ENCODE peak calls at places on chromosomes 2 and 18, in ten cellular contexts. L is K562, O is lung, E is GM23338, M is fibroblast of lung, S is transverse colon, Q is gastrocnemius medialis, W is ovary, U is thyroid gland, R is uterus. V is an unnamed sample. For H3K36me3, the result is how much of the 10 kb centered on the place peaks cover.

GRCh38 chr18:25166113-25166512 is 185.9 kb downstream of the ZNF521 start:
- DNase-seq in L (no peak), O (no peak), E (no peak), M (no peak), S (no peak), Q (no peak), W (no peak), U (no peak), R (no peak), V (no peak)

GRCh38 chr2:240491483-240491882 is 56.0 kb downstream of the GPC1 start:
- DNase-seq in L (no peak), O (no peak), E (no peak), M (no peak), S (no peak), Q (no peak), W (no peak), U (no peak), R (no peak), V (no peak)

GRCh38 chr2:172643142-172643541 is 87.3 kb downstream of the PDK1 start:
- DNase-seq in L (peak), O (no peak), E (no peak), M (peak), S (no peak), Q (no peak), W (no peak), U (no peak), R (no peak), V (no peak)

GRCh38 chr2:185127412-185127811 is 529.1 kb downstream of the ZNF804A start:
- DNase-seq in L (no peak), O (no peak), E (no peak), M (peak), S (no peak), Q (no peak), W (no peak), U (no peak), R (no peak), V (no peak)

GRCh38 chr18:10230072-10230471 is 224.4 kb upstream of the APCDD1 start:
- DNase-seq in L (no peak), O (no peak), E (peak), M (peak), S (no peak), Q (no peak), W (no peak), U (no peak), R (no peak), V (peak)

GRCh38 chr2:70676301-70677035 is 91.5 kb downstream of the ADD2 start:
- DNase-seq in L (no peak), O (no peak), E (no peak), M (no peak), S (no peak), Q (no peak), W (no peak), U (no peak), R (no peak), V (peak)

GRCh38 chr2:85584354-85584856 is at the start of gene VAMP5:
- DNase-seq in L (no peak), O (no peak), E (peak), M (no peak), S (peak), Q (no peak), W (peak), U (no peak), R (no peak), V (no peak)

GRCh38 chr2:134402385-134402784 is 148.5 kb downstream of the MGAT5 start:
- DNase-seq in L (no peak), O (no peak), E (no peak), M (peak), S (no peak), Q (peak), W (no peak), U (no peak), R (peak), V (no peak)

GRCh38 chr2:213490087-213490486 is 205.8 kb downstream of the SPAG16 start:
- DNase-seq in L (no peak), O (no peak), E (peak), M (no peak), S (no peak), Q (no peak), W (no peak), U (no peak), R (no peak), V (no peak)

GRCh38 chr2:45354776-45355175 is 256.3 kb downstream of the SRBD1 start:
- DNase-seq in L (no peak), O (no peak), E (no peak), M (no peak), S (no peak), Q (no peak), W (no peak), U (peak), R (no peak), V (no peak)

GRCh38 chr2:201890447-201890846 is 84.1 kb downstream of the CDK15 start:
- DNase-seq in L (no peak), O (no peak), E (no peak), M (peak), S (no peak), Q (no peak), W (no peak), U (no peak), R (no peak), V (no peak)

GRCh38 chr2:30422437-30422805 is 24.6 kb upstream of the LCLAT1 start:
- DNase-seq in L (peak), O (no peak), E (no peak), M (no peak), S (peak), Q (no peak), W (no peak), U (peak), R (no peak), V (no peak)

GRCh38 chr2:161122772-161123530 is 37.3 kb upstream of the TANK start:
- DNase-seq in L (peak), O (peak), E (peak), M (peak), S (peak), Q (peak), W (peak), U (peak), R (peak), V (no peak)

GRCh38 chr2:191607101-191607500 is 70.8 kb upstream of the NABP1 start:
- DNase-seq in L (no peak), O (no peak), E (no peak), M (no peak), S (no peak), Q (no peak), W (no peak), U (no peak), R (no peak), V (no peak)

GRCh38 chr2:172743898-172744297 is 8.3 kb downstream of the RAPGEF4 start:
- DNase-seq in L (no peak), O (no peak), E (no peak), M (no peak), S (no peak), Q (no peak), W (no peak), U (no peak), R (no peak), V (no peak)

GRCh38 chr2:8148260-8148880 is 533.5 kb upstream of the ID2 start:
- DNase-seq in L (no peak), O (no peak), E (no peak), M (peak), S (peak), Q (no peak), W (no peak), U (no peak), R (no peak), V (no peak)

GRCh38 chr2:27118525-27119329 is at the start of gene CGREF1:
- DNase-seq in L (no peak), O (no peak), E (peak), M (no peak), S (peak), Q (no peak), W (no peak), U (no peak), R (no peak), V (peak)

GRCh38 chr2:13584020-13584419 is 867.3 kb downstream of the TRIB2 start:
- DNase-seq in L (no peak), O (no peak), E (no peak), M (no peak), S (no peak), Q (no peak), W (no peak), U (no peak), R (no peak), V (no peak)

GRCh38 chr18:195651-196050 is 37.3 kb downstream of the USP14 start:
- DNase-seq in L (no peak), O (no peak), E (no peak), M (no peak), S (no peak), Q (no peak), W (no peak), U (no peak), R (no peak), V (no peak)

GRCh38 chr2:15069149-15069548 is 436.6 kb downstream of the LRATD1 start:
- DNase-seq in L (no peak), O (no peak), E (no peak), M (peak), S (no peak), Q (no peak), W (no peak), U (no peak), R (no peak), V (no peak)

GRCh38 chr2:134432438-134432883 is 178.6 kb downstream of the MGAT5 start:
- DNase-seq in L (no peak), O (no peak), E (no peak), M (no peak), S (no peak), Q (no peak), W (no peak), U (no peak), R (no peak), V (no peak)

DNA sequence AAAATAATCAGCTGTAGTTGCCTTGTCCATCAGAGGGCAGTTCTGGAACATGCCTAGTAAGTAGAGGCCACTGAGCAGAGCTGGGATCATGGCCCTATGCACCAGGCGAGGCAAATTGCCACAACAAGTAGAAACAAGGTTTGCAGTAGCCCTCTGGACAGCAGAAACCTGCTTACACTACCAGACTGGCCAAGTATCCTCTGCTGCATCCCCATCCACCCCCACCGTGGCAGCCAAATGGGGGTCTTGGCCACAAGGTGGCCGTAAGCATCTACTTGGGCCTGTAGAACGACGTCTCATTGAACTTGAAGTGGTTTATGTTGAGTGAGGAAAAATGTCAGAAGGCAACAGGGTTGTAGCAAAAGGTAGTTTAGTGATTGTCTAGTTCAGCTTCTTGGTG is 241.2 kb downstream of the ALPK2 start:
- DNase-seq in L (no peak), O (no peak), E (no peak), M (no peak), S (no peak), Q (no peak), W (no peak), U (no peak), R (no peak), V (no peak)
- H3K36me3 ChIP-seq in L (under half), O (under half), E (under half), M (under half), S (under half), Q (under half), W (under half), U (under half), R (under half), V (half or more)

DNA sequence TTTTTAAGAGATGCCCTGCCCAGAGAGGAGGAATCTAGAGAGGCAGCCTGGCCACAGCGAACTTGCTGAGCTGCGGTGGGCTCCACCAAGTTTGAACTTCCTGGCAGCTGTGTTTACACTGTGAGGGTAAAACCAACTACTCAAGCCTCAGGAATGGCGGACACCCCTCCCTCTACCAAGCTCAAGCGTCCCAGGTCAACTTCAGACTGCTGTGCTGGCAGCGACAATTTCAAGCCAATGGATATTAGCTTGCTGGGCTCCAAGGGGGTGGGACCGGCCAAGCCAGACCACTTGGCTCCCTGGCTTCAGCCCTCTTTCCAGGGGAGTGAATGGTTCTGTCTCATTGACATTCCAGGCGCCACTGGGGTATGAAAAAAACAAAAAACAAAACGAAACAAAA is 289.4 kb downstream of the KCNS3 start:
- DNase-seq in L (no peak), O (no peak), E (no peak), M (no peak), S (no peak), Q (no peak), W (no peak), U (peak), R (no peak), V (no peak)
- H3K4me3 ChIP-seq in L (no peak), O (no peak), E (no peak), M (no peak), S (no peak), Q (no peak), W (no peak), U (no peak), R (no peak), V (no peak)

DNA sequence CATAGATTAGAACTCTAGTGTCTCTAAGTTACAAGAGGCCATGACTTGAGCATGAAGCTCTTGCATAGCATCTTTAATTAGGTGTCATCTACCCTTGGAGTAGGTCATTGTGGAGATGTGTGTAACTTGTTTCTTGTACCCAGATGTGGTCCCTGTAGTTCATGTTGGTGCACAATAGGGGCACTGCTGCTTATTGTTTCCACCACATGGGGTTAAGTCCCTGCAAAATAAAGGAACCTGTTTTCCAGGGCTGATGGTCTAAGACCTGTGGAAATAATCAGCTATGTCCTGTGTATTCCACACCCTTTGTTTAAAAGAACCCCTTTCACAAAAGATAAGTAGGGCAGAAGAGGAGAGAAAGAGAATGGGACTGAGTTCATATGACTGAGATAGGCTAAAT is 28.6 kb downstream of the ASXL3 start:
- DNase-seq in L (no peak), O (no peak), E (peak), M (no peak), S (no peak), Q (no peak), W (no peak), U (no peak), R (no peak), V (no peak)
- TF ChIP-seq CTCF in L (no peak), O (no peak), E (peak), M (no peak), S (no peak), Q (no peak), W (no peak), U (no peak), R (no peak), V (no peak)

DNA sequence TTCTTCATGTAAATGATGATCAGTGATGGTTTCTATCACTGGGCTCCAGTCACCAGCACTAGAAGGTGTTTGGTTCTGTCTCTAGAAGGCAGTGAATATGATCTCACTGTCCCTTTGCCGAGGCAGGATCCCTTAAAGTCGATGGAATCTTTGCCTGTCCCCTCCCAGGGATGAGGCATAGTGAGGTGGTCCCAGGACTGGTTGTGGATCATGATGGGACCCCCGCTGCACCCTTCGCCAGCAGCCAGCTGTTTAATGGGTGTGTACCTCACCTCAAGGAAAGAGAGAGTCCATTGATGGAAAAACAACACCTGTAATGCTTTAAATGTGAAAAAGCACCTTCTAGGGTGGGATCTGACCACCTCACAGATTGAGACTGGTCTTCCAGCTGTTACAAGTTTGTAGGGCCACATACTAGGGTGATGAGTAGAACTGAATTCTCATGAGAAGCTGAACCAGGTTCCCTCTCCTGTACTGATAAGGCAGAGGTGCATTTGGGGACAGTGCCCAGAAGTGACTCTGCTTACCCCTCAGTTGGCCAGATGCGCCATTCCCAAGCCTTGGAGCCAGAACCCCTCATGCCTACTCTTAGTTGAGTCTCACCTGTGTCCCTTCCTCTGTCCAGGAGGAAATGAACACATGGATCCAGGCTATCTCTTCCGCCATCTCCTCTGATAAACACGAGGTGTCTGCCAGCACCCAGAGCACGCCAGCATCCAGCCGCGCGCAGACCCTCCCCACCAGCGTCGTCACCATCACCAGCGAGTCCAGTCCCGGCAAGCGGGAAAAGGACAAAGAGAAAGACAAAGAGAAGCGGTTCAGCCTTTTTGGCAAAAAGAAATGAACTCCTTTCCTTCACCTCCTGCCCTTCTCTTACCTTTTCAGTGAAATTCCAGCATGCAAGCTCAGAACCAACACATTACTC is 55.5 kb upstream of the EML6 start:
- DNase-seq in L (no peak), O (no peak), E (no peak), M (no peak), S (no peak), Q (no peak), W (no peak), U (no peak), R (no peak), V (no peak)
- H3K36me3 ChIP-seq in L (half or more), O (under half), E (under half), M (under half), S (under half), Q (under half), W (under half), U (under half), R (under half), V (half or more)

DNA sequence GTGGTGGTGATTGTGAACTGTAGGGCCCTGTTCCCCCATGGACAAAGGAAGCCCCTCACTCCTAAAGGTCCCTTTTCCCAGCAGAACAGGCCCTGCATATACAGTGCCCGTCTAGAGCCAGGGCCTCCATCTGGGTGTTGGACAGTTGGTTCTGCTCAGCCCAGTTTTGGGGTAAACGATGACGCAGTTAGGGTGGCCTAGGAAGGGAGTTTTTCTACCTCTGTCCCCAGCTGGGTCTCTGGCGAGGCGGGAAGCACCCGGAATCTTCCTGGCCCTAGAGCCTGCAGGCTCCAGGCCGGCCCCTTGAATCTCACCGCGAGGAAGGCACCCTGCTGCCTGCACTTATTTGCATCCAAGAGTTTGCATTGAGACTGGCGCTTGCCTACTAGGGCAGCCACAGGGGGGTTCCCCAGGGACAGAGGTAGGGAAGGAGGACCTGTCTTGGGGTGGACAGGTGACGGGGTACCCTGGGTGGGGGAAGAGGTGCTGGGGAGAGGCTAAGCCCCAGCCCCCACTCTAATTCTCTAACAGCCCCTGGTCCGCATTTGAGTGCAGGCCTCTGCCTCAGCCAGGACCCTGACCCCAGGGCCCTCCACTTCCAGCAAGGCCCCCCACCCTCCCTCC is 514 bp upstream of the MTA3 start:
- DNase-seq in L (no peak), O (peak), E (peak), M (peak), S (peak), Q (no peak), W (peak), U (peak), R (peak), V (peak)
- H3K4me3 ChIP-seq in L (no peak), O (no peak), E (peak), M (peak), S (peak), Q (peak), W (peak), U (no peak), R (peak), V (no peak)

DNA sequence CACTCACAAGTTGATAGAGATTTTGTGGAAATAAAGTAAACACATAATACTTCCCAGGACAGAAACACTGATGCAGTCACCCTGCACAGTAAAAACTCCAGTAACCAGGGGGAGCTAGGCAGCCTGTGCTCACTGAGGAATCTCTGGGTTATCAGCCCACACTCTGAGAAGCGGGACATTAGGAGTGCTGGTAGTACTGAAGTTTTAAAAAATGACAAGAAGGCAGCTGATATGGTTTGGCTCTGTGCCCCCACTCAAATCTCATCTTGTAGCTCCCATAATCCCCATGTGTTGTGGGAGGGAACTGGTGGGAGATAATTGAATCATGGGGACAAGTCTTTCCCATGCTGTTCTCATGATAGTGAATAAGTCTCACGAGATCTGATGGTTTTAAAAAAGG is 31.4 kb downstream of the KCTD1 start:
- DNase-seq in L (no peak), O (no peak), E (no peak), M (no peak), S (no peak), Q (no peak), W (peak), U (no peak), R (no peak), V (no peak)
- TF ChIP-seq CTCF in L (no peak), O (no peak), E (peak), M (no peak), S (no peak), Q (no peak), W (no peak), U (no peak), R (no peak), V (no peak)

GRCh38 chr2:239066597-239066996 is 218.7 kb downstream of the TWIST2 start:
- DNase-seq in L (no peak), O (no peak), E (no peak), M (no peak), S (no peak), Q (no peak), W (no peak), U (no peak), R (no peak), V (no peak)
- H3K36me3 ChIP-seq in L (under half), O (under half), E (under half), M (under half), S (under half), Q (under half), W (under half), U (under half), R (under half), V (under half)

V was measured in WERI-Rb-1.